ENCODE peak calls at places on chromosomes 4 and X, in six cellular contexts. I is PC-9, J is lung, D is astrocyte, P is fibroblast of lung, N is esophagus squamous epithelium. Y is an unnamed sample. For H3K36me3 and H3K27me3, the result is how much of the 10 kb centered on the place peaks cover.

GRCh38 chr4:123536225-123536624 is 139.6 kb downstream of the SPRY1 start:
- DNase-seq in N (no peak), I (no peak), D (no peak), J (no peak), P (no peak), Y (no peak)

GRCh38 chrX:129634541-129634940 is 20.2 kb downstream of the APLN start:
- DNase-seq in I (no peak), J (no peak), P (no peak), D (no peak), N (no peak), Y (no peak)

GRCh38 chr4:21554036-21554435 is 394.5 kb downstream of the KCNIP4 start:
- DNase-seq in J (no peak), D (no peak), N (no peak), P (no peak), I (no peak), Y (no peak)

GRCh38 chrX:41050359-41050758 is 34.9 kb upstream of the USP9X start:
- DNase-seq in J (no peak), P (no peak), I (no peak), N (no peak), D (no peak), Y (no peak)

GRCh38 chr4:70761276-70761816 is 39.6 kb downstream of the RUFY3 start:
- DNase-seq in I (no peak), N (no peak), D (no peak), J (no peak), P (no peak), Y (no peak)

GRCh38 chr4:182449186-182449880 is 206.1 kb downstream of the TENM3 start:
- DNase-seq in N (no peak), D (peak), P (peak), J (no peak), I (no peak), Y (peak)

GRCh38 chr4:3712936-3713335 is 53.2 kb upstream of the ADRA2C start:
- DNase-seq in P (no peak), D (no peak), N (no peak), I (no peak), J (no peak), Y (no peak)

GRCh38 chr4:173073939-173074500 is 94.6 kb upstream of the GALNT7 start:
- DNase-seq in N (no peak), P (no peak), J (no peak), D (no peak), I (no peak), Y (peak)

GRCh38 chrX:49243166-49243565 is 7.9 kb downstream of the CCDC22 start:
- DNase-seq in P (no peak), D (no peak), I (no peak), J (no peak), N (no peak), Y (no peak)

GRCh38 chrX:21949689-21950088 is 9.2 kb downstream of the SMS start:
- DNase-seq in J (no peak), N (no peak), I (no peak), D (no peak), P (no peak), Y (no peak)

GRCh38 chr4:15753786-15754185 is 24.3 kb upstream of the CD38 start:
- DNase-seq in D (peak), N (no peak), P (peak), I (no peak), J (no peak), Y (no peak)

GRCh38 chrX:264634-265455 is 16.3 kb upstream of the PLCXD1 start:
- DNase-seq in N (no peak), J (no peak), D (no peak), I (no peak), P (no peak), Y (no peak)

DNA sequence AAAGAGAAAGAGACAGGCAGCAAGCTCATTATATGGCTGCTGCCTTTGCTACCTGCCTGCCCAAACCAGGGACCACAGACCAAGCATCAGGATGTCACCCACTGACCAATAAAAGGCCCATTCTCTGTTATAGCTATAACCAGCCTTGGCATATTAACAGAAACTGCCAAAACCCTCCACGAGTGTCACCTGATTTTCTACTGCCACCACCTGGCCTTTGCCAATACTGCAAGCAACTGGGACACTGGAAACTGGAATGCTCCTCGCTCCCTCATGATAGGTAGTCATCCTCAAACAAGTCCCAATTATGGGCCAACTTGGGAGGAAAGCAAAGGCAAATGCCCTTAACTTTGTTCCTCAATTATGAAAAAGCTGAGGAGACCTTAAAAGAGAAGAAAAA is 76.0 kb downstream of the SPIN4 start:
- DNase-seq in I (peak), N (no peak), P (no peak), D (no peak), J (peak), Y (peak)
- H3K36me3 ChIP-seq in I (under half), N (under half), P (under half), D (under half), J (under half), Y (under half)

GRCh38 chr4:8616831-8617230 is 24.3 kb downstream of the CPZ start:
- DNase-seq in I (no peak), J (no peak), D (no peak), P (no peak), N (no peak), Y (no peak)

GRCh38 chr4:8618421-8618820 is 25.9 kb downstream of the CPZ start:
- DNase-seq in P (no peak), J (no peak), D (no peak), I (no peak), N (no peak), Y (no peak)

GRCh38 chr4:8615921-8616787 is 23.6 kb downstream of the CPZ start:
- DNase-seq in D (no peak), J (no peak), I (no peak), N (no peak), P (no peak), Y (no peak)

GRCh38 chr4:8618961-8619720 is 26.6 kb downstream of the CPZ start:
- DNase-seq in J (no peak), D (no peak), N (no peak), P (no peak), I (no peak), Y (no peak)

GRCh38 chr4:8617486-8618040 is 25.0 kb downstream of the CPZ start:
- DNase-seq in I (no peak), N (no peak), J (no peak), D (no peak), P (no peak), Y (no peak)
- H3K4me3 ChIP-seq in I (no peak), N (no peak), J (no peak), D (no peak), P (no peak), Y (no peak)

GRCh38 chrX:123185714-123186113 is 1.6 kb downstream of the GRIA3 start:
- DNase-seq in N (no peak), P (peak), I (no peak), D (peak), J (no peak), Y (no peak)
- H3K27me3 ChIP-seq in N (under half), P (under half), I (under half), D (under half), J (under half), Y (under half)

GRCh38 chr4:39759569-39759968 is 61.6 kb downstream of the UBE2K start:
- DNase-seq in D (no peak), P (no peak), N (no peak), J (no peak), I (no peak), Y (no peak)
- H3K36me3 ChIP-seq in D (under half), P (under half), N (half or more), J (under half), I (under half), Y (under half)

DNA sequence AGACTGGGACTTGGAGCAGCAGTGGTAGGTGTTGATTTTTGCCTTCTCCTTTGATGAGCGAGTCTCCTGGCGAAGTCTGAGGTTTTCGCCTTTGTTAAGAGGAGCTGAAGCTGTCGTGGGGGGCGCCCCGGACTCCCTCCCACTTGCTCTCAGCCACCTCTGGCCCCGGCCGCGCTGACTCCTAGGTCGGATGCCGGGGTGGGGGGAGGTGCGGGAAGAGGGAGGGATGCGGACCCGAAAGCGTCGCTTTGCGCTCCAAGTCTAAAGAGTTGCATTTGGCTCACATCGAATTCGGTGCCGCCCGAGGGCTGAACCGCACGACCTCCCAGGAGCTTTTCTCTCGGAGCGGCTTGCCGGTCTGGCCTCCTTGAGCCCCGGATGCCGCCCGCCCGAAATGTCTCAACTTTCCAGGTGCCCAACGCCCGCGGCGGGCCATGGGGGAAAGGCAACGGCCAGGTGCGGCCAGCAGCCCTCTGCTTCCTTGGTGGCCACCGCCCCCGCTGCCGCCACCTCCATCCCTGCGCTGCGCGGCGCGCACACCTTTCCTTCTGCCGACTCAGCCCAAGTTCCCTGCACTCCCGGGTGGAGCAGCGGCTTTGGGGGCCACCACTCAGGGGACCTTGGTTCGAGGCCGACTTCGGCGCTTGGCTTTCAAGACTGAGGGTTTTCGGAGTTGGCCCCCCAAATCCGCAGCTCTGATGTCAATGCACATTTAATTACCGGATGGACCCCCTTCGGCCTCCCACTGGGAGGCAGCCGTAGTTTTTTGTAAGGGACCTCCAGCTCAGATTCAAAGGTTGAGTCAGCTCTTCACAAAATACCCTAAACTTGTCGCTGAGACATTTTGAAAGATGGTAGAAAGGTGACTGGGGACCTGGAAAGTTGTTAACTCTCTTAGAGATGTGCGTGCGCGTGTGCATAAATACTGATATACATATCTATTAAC is 977 bp downstream of the AFF2 start:
- DNase-seq in J (no peak), P (no peak), N (no peak), D (no peak), I (no peak), Y (no peak)
- H3K4me3 ChIP-seq in J (no peak), P (peak), N (peak), D (peak), I (no peak), Y (peak)

DNA sequence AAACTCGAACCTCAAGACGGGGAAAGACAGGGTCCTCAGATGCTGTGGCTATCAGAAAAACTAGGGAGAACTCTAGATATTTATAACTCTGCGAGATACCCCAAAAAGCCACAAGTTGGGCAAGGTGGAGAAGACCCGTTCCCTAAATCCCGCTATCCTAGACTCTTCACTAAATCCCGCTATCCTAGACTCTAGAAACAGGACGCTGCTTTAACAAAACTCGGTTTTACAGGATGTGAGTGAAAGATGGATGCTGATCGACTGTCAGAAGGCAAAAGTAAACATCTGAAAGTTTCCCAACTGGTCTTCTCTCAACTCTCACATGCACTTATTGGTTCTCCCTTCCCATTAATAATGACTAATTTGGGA is 270 bp downstream of the DNAAF6 start:
- DNase-seq in N (no peak), J (no peak), D (no peak), I (no peak), P (no peak), Y (no peak)
- H3K27me3 ChIP-seq in N (under half), J (under half), D (under half), I (under half), P (under half), Y (under half)

DNA sequence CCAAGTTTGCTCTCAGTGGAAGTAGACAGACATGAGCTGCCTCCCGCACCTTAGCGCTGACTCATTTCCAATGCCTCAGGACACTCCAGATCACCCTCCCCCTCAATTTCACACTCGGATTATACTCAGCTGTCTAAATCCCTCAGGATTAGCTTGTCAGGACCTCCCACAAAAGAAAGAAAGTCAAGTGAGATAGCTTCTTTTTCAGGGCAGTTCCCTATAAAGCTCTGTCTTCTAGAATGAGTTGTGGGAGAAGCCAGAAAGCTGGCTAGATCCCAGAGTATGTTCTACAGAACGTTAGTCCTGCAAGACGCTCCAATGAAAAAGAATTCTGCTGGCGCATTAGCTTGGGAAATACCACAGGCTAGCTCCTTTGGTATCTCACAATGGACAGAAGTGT is 51.2 kb upstream of the MTNR1A start:
- DNase-seq in D (peak), P (peak), J (no peak), N (no peak), I (no peak), Y (no peak)
- H3K36me3 ChIP-seq in D (half or more), P (under half), J (under half), N (half or more), I (under half), Y (under half)

DNA sequence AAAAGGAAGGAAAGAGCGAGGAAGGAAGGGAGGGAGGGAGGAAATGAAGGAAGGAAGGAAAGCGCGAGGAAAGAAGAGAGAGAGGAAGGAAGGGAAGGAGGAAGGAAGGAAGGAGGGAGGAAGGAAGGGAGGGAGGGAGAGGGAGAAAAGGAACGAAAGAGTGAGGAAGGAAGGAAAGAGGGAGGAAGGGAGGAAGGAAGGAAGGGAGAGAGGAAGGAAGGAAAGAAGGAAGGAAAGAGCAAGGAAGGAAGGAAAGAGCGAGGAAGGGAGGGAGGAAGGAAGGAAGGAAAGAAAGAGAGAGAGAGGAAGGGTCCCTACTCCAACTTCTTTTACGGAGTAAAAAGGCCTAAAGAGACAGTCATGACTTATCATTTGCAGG is 17.5 kb downstream of the TRIM2 start:
- DNase-seq in P (no peak), J (no peak), I (no peak), D (no peak), N (no peak), Y (no peak)
- H3K4me3 ChIP-seq in P (peak), J (no peak), I (no peak), D (peak), N (peak), Y (no peak)